ENCODE peak calls at places on chromosomes 5 and 9, in seven cellular contexts. S, A, L, H, Q, Y and N are unnamed samples.

GRCh38 chr9:120362446-120362845 is 217.5 kb downstream of the CDK5RAP2 start:
- DNase-seq in S (no peak), A (no peak), L (no peak), H (no peak), Q (no peak), Y (no peak), N (no peak)

GRCh38 chr5:57448751-57449150 is 33.9 kb downstream of the ACTBL2 start:
- DNase-seq in S (no peak), A (no peak), L (no peak), H (no peak), Q (no peak), Y (no peak), N (no peak)

GRCh38 chr5:139392678-139393496 is 2.0 kb downstream of the PROB1 start:
- DNase-seq in S (peak), A (peak), L (peak), H (peak), Q (peak), Y (peak), N (peak)

GRCh38 chr5:67179695-67180302 is 16.8 kb downstream of the CD180 start:
- DNase-seq in S (no peak), A (no peak), L (no peak), H (no peak), Q (no peak), Y (no peak), N (no peak)

GRCh38 chr9:112174965-112175795 is at the start of gene SUSD1:
- DNase-seq in S (peak), A (no peak), L (peak), H (peak), Q (peak), Y (peak), N (peak)

GRCh38 chr9:98379572-98379971 is 124.1 kb upstream of the TBC1D2 start:
- DNase-seq in S (no peak), A (no peak), L (no peak), H (no peak), Q (no peak), Y (no peak), N (no peak)

GRCh38 chr9:129624168-129624759 is 1.7 kb upstream of the NTMT1 start:
- DNase-seq in S (peak), A (peak), L (peak), H (peak), Q (peak), Y (peak), N (peak)

GRCh38 chr5:146290318-146290717 is 48.3 kb upstream of the POU4F3 start:
- DNase-seq in S (no peak), A (no peak), L (no peak), H (no peak), Q (peak), Y (no peak), N (no peak)

GRCh38 chr5:160287378-160288051 is 24.8 kb downstream of the CCNJL start:
- DNase-seq in S (peak), A (no peak), L (peak), H (no peak), Q (no peak), Y (peak), N (no peak)

GRCh38 chr9:21689851-21690250 is 112.6 kb upstream of the MTAP start:
- DNase-seq in S (no peak), A (no peak), L (no peak), H (no peak), Q (no peak), Y (no peak), N (no peak)

GRCh38 chr5:95794070-95794516 is 28.4 kb downstream of the GLRX start:
- DNase-seq in S (no peak), A (no peak), L (no peak), H (no peak), Q (peak), Y (no peak), N (no peak)

GRCh38 chr5:148683651-148684050 is 29.3 kb upstream of the HTR4 start:
- DNase-seq in S (no peak), A (no peak), L (no peak), H (no peak), Q (no peak), Y (no peak), N (no peak)

GRCh38 chr5:71924325-71924724 is 182.9 kb upstream of the MAP1B start:
- DNase-seq in S (no peak), A (no peak), L (no peak), H (no peak), Q (no peak), Y (no peak), N (no peak)

GRCh38 chr5:75510836-75511434 is 494 bp downstream of the CERT1 start:
- DNase-seq in S (peak), A (peak), L (peak), H (no peak), Q (peak), Y (peak), N (peak)

GRCh38 chr9:82560457-82560904 is 502.5 kb downstream of the RASEF start:
- DNase-seq in S (no peak), A (no peak), L (peak), H (no peak), Q (no peak), Y (no peak), N (no peak)

GRCh38 chr9:136619742-136620440 is 42.8 kb upstream of the EGFL7 start:
- DNase-seq in S (peak), A (no peak), L (peak), H (peak), Q (no peak), Y (no peak), N (no peak)

GRCh38 chr5:149421834-149422233 is 42.7 kb upstream of the IL17B start:
- DNase-seq in S (no peak), A (no peak), L (no peak), H (no peak), Q (no peak), Y (no peak), N (no peak)

GRCh38 chr5:135386096-135386495 is 12.9 kb downstream of the MACROH2A1 start:
- DNase-seq in S (no peak), A (no peak), L (peak), H (no peak), Q (no peak), Y (no peak), N (no peak)

GRCh38 chr5:64576241-64576640 is 70.4 kb downstream of the RGS7BP start:
- DNase-seq in S (no peak), A (no peak), L (no peak), H (no peak), Q (no peak), Y (no peak), N (no peak)

GRCh38 chr5:140042551-140043507 is at the start of gene NRG2:
- DNase-seq in S (peak), A (peak), L (peak), H (peak), Q (peak), Y (peak), N (peak)

GRCh38 chr5:76807296-76807695 is 11.5 kb upstream of the F2RL1 start:
- DNase-seq in S (no peak), A (no peak), L (no peak), H (no peak), Q (peak), Y (no peak), N (no peak)

GRCh38 chr5:155616779-155617392 is 603.3 kb downstream of the KIF4B start:
- DNase-seq in S (peak), A (peak), L (peak), H (peak), Q (peak), Y (peak), N (peak)

GRCh38 chr5:96778409-96778808 is 29.3 kb downstream of the ERAP1 start:
- DNase-seq in S (peak), A (no peak), L (peak), H (no peak), Q (no peak), Y (no peak), N (no peak)

GRCh38 chr5:174340221-174340620 is 294.7 kb downstream of the NSG2 start:
- DNase-seq in S (no peak), A (no peak), L (no peak), H (no peak), Q (no peak), Y (no peak), N (no peak)

GRCh38 chr5:15492545-15492944 is 7.4 kb upstream of the FBXL7 start:
- DNase-seq in S (no peak), A (no peak), L (no peak), H (no peak), Q (no peak), Y (no peak), N (no peak)

GRCh38 chr9:129885018-129885669 is 49.9 kb downstream of the USP20 start:
- DNase-seq in S (peak), A (peak), L (peak), H (peak), Q (no peak), Y (no peak), N (no peak)

GRCh38 chr5:129113867-129114266 is 19.3 kb downstream of the ISOC1 start:
- DNase-seq in S (no peak), A (no peak), L (no peak), H (no peak), Q (no peak), Y (no peak), N (no peak)
- TF ChIP-seq CTCF in S (no peak), A (no peak), L (no peak), H (no peak), Q (peak), Y (no peak), N (no peak)

GRCh38 chr9:34612788-34613390 is 992 bp upstream of the RPP25L start:
- DNase-seq in S (peak), A (peak), L (peak), H (peak), Q (peak), Y (peak), N (peak)

GRCh38 chr9:34611811-34612787 is at the start of gene RPP25L:
- DNase-seq in S (peak), A (peak), L (peak), H (peak), Q (peak), Y (peak), N (peak)

GRCh38 chr9:34607331-34607730 is 4.6 kb downstream of the RPP25L start:
- DNase-seq in S (no peak), A (no peak), L (no peak), H (no peak), Q (no peak), Y (no peak), N (no peak)

GRCh38 chr9:34611251-34611810 is 566 bp downstream of the RPP25L start:
- DNase-seq in S (no peak), A (no peak), L (no peak), H (no peak), Q (no peak), Y (no peak), N (no peak)

GRCh38 chr9:34610434-34611206 is 1.3 kb downstream of the RPP25L start:
- DNase-seq in S (peak), A (no peak), L (no peak), H (peak), Q (no peak), Y (no peak), N (no peak)
- TF ChIP-seq CTCF in S (no peak), A (no peak), L (no peak), H (no peak), Q (no peak), Y (no peak), N (no peak)

GRCh38 chr5:16812911-16813310 is 123.2 kb downstream of the MYO10 start:
- DNase-seq in S (no peak), A (no peak), L (peak), H (no peak), Q (peak), Y (no peak), N (no peak)
- TF ChIP-seq CTCF in S (no peak), A (no peak), L (no peak), H (no peak), Q (no peak), Y (no peak), N (no peak)

DNA sequence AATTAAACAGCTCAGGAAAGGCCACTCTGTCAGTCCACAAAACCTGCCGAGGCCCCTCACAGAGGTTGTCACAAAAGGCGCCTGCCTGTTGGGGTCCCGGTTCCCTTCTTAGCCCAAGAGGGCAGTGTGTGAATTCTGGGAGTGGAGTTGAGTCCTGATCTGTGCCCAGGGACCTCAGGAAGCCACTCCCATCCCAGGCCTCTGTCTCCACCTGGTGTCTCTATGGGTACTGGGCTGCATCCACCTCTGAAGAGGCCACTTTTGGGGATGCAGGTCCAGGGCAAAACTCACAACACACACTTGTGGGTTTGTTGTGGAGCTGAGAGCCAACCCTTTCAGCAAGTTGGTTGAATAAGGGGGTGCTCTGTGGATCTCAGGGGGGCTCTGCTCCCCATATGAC is 74.3 kb upstream of the STXBP1 start:
- DNase-seq in S (no peak), A (no peak), L (no peak), H (no peak), Q (no peak), Y (no peak), N (no peak)
- TF ChIP-seq CTCF in S (no peak), A (no peak), L (no peak), H (no peak), Q (peak), Y (no peak), N (no peak)

GRCh38 chr9:133163559-133164208 is at the start of gene GBGT1:
- DNase-seq in S (peak), A (no peak), L (peak), H (peak), Q (no peak), Y (peak), N (peak)

GRCh38 chr9:133158695-133159094 is 5.0 kb downstream of the GBGT1 start:
- DNase-seq in S (no peak), A (no peak), L (no peak), H (no peak), Q (no peak), Y (no peak), N (no peak)

GRCh38 chr9:133162802-133163558 is 734 bp downstream of the GBGT1 start:
- DNase-seq in S (no peak), A (no peak), L (no peak), H (no peak), Q (no peak), Y (peak), N (no peak)

GRCh38 chr9:133161542-133161950 is 2.2 kb downstream of the GBGT1 start:
- DNase-seq in S (no peak), A (no peak), L (no peak), H (no peak), Q (no peak), Y (no peak), N (no peak)

GRCh38 chr9:133160742-133161541 is 2.8 kb downstream of the GBGT1 start:
- DNase-seq in S (peak), A (peak), L (peak), H (peak), Q (peak), Y (peak), N (peak)
- TF ChIP-seq CTCF in S (peak), A (peak), L (peak), H (peak), Q (peak), Y (peak), N (peak)

GRCh38 chr9:92327283-92327850 is 1.6 kb downstream of the CENPP start:
- DNase-seq in S (no peak), A (no peak), L (no peak), H (no peak), Q (no peak), Y (no peak), N (no peak)

GRCh38 chr9:92325269-92325990 is at the start of the genes CENPP and NOL8:
- DNase-seq in S (peak), A (peak), L (peak), H (peak), Q (peak), Y (peak), N (peak)

GRCh38 chr9:92325991-92326500 is 293 bp downstream of the CENPP start:
- DNase-seq in S (no peak), A (peak), L (no peak), H (peak), Q (no peak), Y (no peak), N (peak)

GRCh38 chr9:92324889-92325268 is 271 bp downstream of the NOL8 start:
- DNase-seq in S (no peak), A (no peak), L (no peak), H (no peak), Q (no peak), Y (no peak), N (no peak)

DNA sequence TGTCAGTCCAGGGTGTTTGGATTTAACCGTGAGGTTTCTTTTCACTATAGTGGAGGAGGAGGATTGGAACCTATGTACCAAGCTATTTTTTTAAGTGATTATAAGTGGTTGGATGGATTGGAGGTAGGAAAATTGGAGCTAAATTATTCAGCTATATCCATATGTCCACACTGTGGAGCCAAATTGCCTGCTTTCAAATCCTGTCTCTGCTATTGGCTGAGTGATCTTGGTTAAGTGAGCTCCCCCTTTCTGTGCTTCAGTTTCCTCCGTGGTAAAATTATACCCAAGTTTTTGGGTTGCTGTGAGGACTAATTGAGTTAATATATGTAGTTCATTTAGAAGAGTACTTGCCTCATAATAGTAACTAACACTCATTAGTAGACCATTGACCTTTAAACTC is 2.5 kb downstream of the CENPP start:
- DNase-seq in S (no peak), A (no peak), L (no peak), H (peak), Q (peak), Y (no peak), N (peak)
- TF ChIP-seq CTCF in S (no peak), A (no peak), L (no peak), H (no peak), Q (peak), Y (no peak), N (peak)

DNA sequence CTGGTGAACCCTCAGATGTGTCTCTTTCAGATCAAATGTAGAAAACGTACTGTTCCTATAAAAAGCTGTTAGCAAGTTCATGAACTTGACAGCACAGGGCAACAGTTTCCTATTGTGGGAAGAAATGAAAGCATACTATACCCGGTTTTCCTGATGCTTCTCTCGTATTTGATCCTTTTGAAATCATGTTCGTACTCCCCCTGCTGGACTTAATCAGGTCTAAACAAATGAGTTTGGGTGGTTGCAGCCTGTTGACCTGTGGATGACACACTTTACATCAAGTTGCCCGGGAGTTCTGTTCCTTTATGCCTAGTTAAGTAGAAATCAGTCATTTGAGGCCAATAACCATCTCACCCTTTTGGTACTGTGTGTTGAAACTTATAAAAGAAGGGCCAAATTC is 1992.3 kb downstream of the MAT2B start:
- DNase-seq in S (no peak), A (peak), L (peak), H (peak), Q (peak), Y (no peak), N (peak)
- TF ChIP-seq CTCF in S (no peak), A (peak), L (peak), H (no peak), Q (peak), Y (peak), N (no peak)

GRCh38 chr5:17190799-17191391 is 26.5 kb upstream of the BASP1 start:
- DNase-seq in S (no peak), A (no peak), L (no peak), H (no peak), Q (no peak), Y (no peak), N (no peak)
- TF ChIP-seq CTCF in S (no peak), A (no peak), L (no peak), H (no peak), Q (no peak), Y (no peak), N (no peak)

GRCh38 chr9:131203438-131204219 is 72.7 kb downstream of the FAM78A start:
- DNase-seq in S (no peak), A (no peak), L (no peak), H (peak), Q (no peak), Y (peak), N (no peak)
- TF ChIP-seq CTCF in S (no peak), A (peak), L (no peak), H (peak), Q (no peak), Y (no peak), N (peak)